ENCODE peak calls at places on chromosomes 13 and 19, in four cellular contexts. One of them, this sample, is unnamed.

GRCh38 chr13:94217370-94217769 is 262.1 kb downstream of the DCT start:
- DNase-seq in HFFc6: peak; percentile 32
- DNase-seq in activated gamma-delta T cell treated with Interleukin-2 at 50 U/mL for 16 hours: no peak
- DNase-seq in substantia nigra: no peak
- DNase-seq in this sample: no peak

GRCh38 chr13:31067416-31068118 is 94.1 kb downstream of the HSPH1 start:
- DNase-seq in activated gamma-delta T cell treated with Interleukin-2 at 50 U/mL for 16 hours: no peak
- DNase-seq in substantia nigra: no peak
- DNase-seq in HFFc6: peak; percentile 62
- DNase-seq in this sample: no peak

GRCh38 chr19:13353625-13354024 is 152.7 kb downstream of the CACNA1A start:
- DNase-seq in activated gamma-delta T cell treated with Interleukin-2 at 50 U/mL for 16 hours: no peak
- DNase-seq in HFFc6: no peak
- DNase-seq in substantia nigra: no peak
- DNase-seq in this sample: no peak

GRCh38 chr19:45100797-45101196 is 7.8 kb downstream of the PPP1R37 start:
- DNase-seq in activated gamma-delta T cell treated with Interleukin-2 at 50 U/mL for 16 hours: no peak
- DNase-seq in substantia nigra: no peak
- DNase-seq in HFFc6: peak; percentile 63
- DNase-seq in this sample: no peak

GRCh38 chr19:46892252-46893179 is 31.7 kb downstream of the ARHGAP35 start:
- DNase-seq in HFFc6: no peak
- DNase-seq in activated gamma-delta T cell treated with Interleukin-2 at 50 U/mL for 16 hours: no peak
- DNase-seq in substantia nigra: no peak
- DNase-seq in this sample: no peak

GRCh38 chr13:72463561-72463960 is 263.9 kb downstream of the MZT1 start:
- DNase-seq in HFFc6: no peak
- DNase-seq in substantia nigra: no peak
- DNase-seq in activated gamma-delta T cell treated with Interleukin-2 at 50 U/mL for 16 hours: no peak
- DNase-seq in this sample: no peak

GRCh38 chr19:1725100-1726064 is 27.9 kb upstream of the ONECUT3 start:
- DNase-seq in activated gamma-delta T cell treated with Interleukin-2 at 50 U/mL for 16 hours: no peak
- DNase-seq in substantia nigra: peak; percentile 33
- DNase-seq in HFFc6: no peak
- DNase-seq in this sample: no peak

GRCh38 chr19:49553451-49554271 is 25.9 kb downstream of the RCN3 start:
- DNase-seq in activated gamma-delta T cell treated with Interleukin-2 at 50 U/mL for 16 hours: peak; percentile 40
- DNase-seq in HFFc6: peak; percentile 71
- DNase-seq in substantia nigra: no peak
- DNase-seq in this sample: peak; percentile 84

GRCh38 chr19:28294395-28294794 is 918.6 kb downstream of the UQCRFS1 start:
- DNase-seq in HFFc6: no peak
- DNase-seq in activated gamma-delta T cell treated with Interleukin-2 at 50 U/mL for 16 hours: no peak
- DNase-seq in substantia nigra: no peak
- DNase-seq in this sample: no peak

GRCh38 chr13:25286308-25286968 is 850 bp downstream of the MTMR6 start:
- DNase-seq in activated gamma-delta T cell treated with Interleukin-2 at 50 U/mL for 16 hours: peak; percentile 9
- DNase-seq in substantia nigra: no peak
- DNase-seq in HFFc6: peak; percentile 52
- DNase-seq in this sample: peak; percentile 62

GRCh38 chr19:13347351-13347750 is 158.9 kb downstream of the CACNA1A start:
- DNase-seq in HFFc6: no peak
- DNase-seq in substantia nigra: no peak
- DNase-seq in activated gamma-delta T cell treated with Interleukin-2 at 50 U/mL for 16 hours: no peak
- DNase-seq in this sample: no peak

GRCh38 chr13:33610471-33611015 is 207.4 kb upstream of the RFC3 start:
- DNase-seq in HFFc6: no peak
- DNase-seq in substantia nigra: peak; percentile 74
- DNase-seq in activated gamma-delta T cell treated with Interleukin-2 at 50 U/mL for 16 hours: peak; percentile 5
- DNase-seq in this sample: peak; percentile 37